ENCODE peak calls at places on chromosomes 12 and 14, in four cellular contexts. I, A, Z and T are unnamed samples.

GRCh38 chr12:5944688-5945070 is 380 bp downstream of the ANO2 start:
- DNase-seq in Z (no peak), A (no peak), I (no peak), T (no peak)

GRCh38 chr12:112905451-112906089 is 1.2 kb upstream of the OAS1 start:
- DNase-seq in A (no peak), Z (no peak), I (no peak), T (no peak)

GRCh38 chr12:20423557-20423956 is 55.2 kb downstream of the PDE3A start:
- DNase-seq in I (no peak), A (no peak), Z (no peak), T (no peak)

GRCh38 chr12:52600475-52600874 is 788 bp downstream of the KRT72 start:
- DNase-seq in I (no peak), A (no peak), Z (no peak), T (no peak)

GRCh38 chr12:7512528-7512927 is 9.0 kb upstream of the CD163 start:
- DNase-seq in Z (peak; percentile 1), I (no peak), A (no peak), T (no peak)

GRCh38 chr12:8461426-8461825 is 5.7 kb downstream of the CLEC6A start:
- DNase-seq in A (no peak), Z (no peak), I (no peak), T (no peak)

GRCh38 chr12:52254965-52255751 is 19.3 kb upstream of the KRT86 start:
- DNase-seq in Z (no peak), I (no peak), A (no peak), T (no peak)

GRCh38 chr14:60650382-60650961 is 1.2 kb upstream of the SIX1 start:
- DNase-seq in A (no peak), I (no peak), Z (no peak), T (no peak)

GRCh38 chr14:65192686-65193085 is 90.4 kb upstream of the MAX start:
- DNase-seq in I (no peak), Z (no peak), A (no peak), T (no peak)

GRCh38 chr14:81301813-81302212 is 81.1 kb upstream of the GTF2A1 start:
- DNase-seq in A (no peak), Z (no peak), I (no peak), T (no peak)

GRCh38 chr12:91142184-91142583 is 30.9 kb upstream of the LUM start:
- DNase-seq in A (no peak), I (no peak), Z (no peak), T (no peak)

GRCh38 chr12:91140660-91141045 is 29.4 kb upstream of the LUM start:
- DNase-seq in Z (no peak), I (no peak), A (no peak), T (no peak)

GRCh38 chr12:91139264-91139663 is 28.0 kb upstream of the LUM start:
- DNase-seq in A (peak; percentile 42), Z (no peak), I (no peak), T (no peak)

GRCh38 chr12:91138337-91138905 is 27.1 kb upstream of the LUM start:
- DNase-seq in A (peak; percentile 12), I (no peak), Z (no peak), T (no peak)

GRCh38 chr12:91139981-91140659 is 28.8 kb upstream of the LUM start:
- DNase-seq in Z (no peak), I (no peak), A (no peak), T (no peak)
- TF ChIP-seq USF1 in Z (no peak), I (no peak), A (no peak), T (no peak)

DNA sequence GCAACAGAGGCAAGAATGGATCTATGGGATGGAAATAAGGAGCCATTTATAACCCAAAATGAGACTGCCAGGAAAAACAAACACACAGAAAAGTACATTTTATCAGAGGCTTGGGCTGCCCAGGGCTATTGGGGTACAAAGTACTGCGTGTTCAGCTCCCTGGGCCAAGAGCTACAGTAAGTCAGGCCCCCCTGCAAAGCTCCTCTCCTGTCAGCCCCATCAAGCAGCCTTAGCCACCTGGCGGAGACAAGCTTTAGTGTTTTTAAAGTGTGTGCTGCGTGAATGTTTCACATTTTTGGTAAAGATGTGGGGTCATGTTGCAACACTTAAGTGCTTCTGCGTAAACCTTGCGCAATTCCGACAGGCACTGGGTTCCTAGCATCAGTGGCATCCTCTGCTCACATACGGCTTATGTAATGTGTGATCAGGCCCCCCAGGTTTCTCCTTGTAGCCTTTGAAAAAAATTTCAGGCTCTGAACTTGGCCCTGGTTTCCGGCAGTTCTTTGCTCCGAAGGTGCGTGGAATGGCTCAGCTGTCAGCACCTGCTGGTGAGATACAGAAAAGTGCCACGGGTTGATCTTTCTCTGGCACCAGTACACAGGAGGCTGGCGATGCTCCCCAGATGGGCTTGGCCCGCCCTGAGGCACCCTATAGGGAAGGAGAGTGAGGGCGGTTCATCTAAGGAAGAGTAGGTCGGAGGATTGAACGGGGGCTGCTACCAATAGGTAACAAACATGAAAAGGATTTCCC is 198.7 kb upstream of the EEA1 start:
- DNase-seq in A (no peak), I (peak; percentile 22), Z (peak; percentile 50), T (no peak)
- TF ChIP-seq USF1 in A (no peak), I (no peak), Z (no peak), T (no peak)

DNA sequence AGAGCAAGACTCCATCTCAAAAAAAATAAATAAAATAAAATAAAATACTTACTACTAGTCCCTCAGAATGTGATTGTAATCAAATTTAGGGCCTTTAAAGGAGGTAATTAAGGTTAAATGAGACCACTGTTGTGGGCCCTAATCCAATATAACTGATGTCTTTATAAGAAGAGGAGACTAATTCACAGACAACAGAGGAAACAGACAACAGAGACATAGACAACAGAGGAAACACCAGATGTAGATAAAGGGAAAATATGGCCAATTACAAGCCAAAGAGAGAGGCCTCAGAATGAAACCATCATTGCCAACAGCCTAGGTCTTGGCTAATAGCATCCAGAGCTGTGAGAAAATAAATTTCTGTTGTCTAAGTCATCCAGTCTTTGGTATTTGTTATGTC is 669.0 kb upstream of the FOXG1 start:
- DNase-seq in A (peak; percentile 7), I (no peak), Z (no peak), T (no peak)
- TF ChIP-seq USF1 in A (no peak), I (no peak), Z (no peak), T (no peak)

DNA sequence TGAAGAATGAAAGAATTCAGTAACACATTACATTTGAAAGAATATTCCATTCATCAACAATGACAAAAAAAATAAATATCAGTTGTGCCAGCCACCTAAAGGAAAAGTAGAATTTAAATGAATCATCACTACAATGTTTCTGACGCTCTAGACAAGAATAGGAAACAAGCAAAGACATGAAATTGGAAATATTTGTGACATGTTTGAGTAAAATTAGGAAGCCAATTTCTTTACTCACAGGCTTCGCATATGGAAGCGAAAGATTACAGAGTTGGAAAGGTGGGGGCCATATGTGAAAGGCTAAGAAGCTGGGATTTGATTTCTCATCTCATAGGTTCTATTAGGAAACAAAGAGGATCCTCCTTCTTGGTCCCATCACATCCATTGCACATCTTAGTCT is 279.0 kb downstream of the IPO8 start:
- DNase-seq in I (no peak), A (no peak), Z (no peak), T (no peak)
- TF ChIP-seq USF1 in I (no peak), A (no peak), Z (no peak), T (no peak)

GRCh38 chr12:87953257-87953860 is 75.8 kb downstream of the C12orf50 start:
- DNase-seq in I (no peak), A (peak; percentile 57), Z (peak; percentile 3), T (no peak)
- TF ChIP-seq USF1 in I (no peak), A (no peak), Z (no peak), T (no peak)